ENCODE peak calls at places on chromosomes 4 and X, in eight cellular contexts. X is HCT116, J is HepG2, P is H1, M is endothelial cell of umbilical vein, H is GM23338, I is K562, F is GM12878. Y is an unnamed sample.

GRCh38 chr4:140662082-140662869 is 93.5 kb upstream of the UCP1 start:
- DNase-seq in X (no peak), J (peak), P (no peak), M (no peak), H (no peak), I (no peak), F (no peak), Y (no peak)

GRCh38 chr4:53601251-53601764 is 10.0 kb upstream of the LNX1 start:
- DNase-seq in X (no peak), J (peak), P (peak), M (peak), H (peak), I (peak), F (no peak), Y (no peak)

GRCh38 chr4:89712141-89712540 is 124.8 kb downstream of the SNCA start:
- DNase-seq in X (no peak), J (no peak), P (no peak), M (peak), H (no peak), I (no peak), F (no peak), Y (peak)

GRCh38 chrX:19728083-19728648 is 159.2 kb downstream of the SH3KBP1 start:
- DNase-seq in X (no peak), J (no peak), P (no peak), M (no peak), H (no peak), I (no peak), F (no peak), Y (no peak)

GRCh38 chr4:168486961-168487820 is 6.9 kb upstream of the DDX60L start:
- DNase-seq in X (peak), J (no peak), P (no peak), M (no peak), H (no peak), I (no peak), F (no peak), Y (no peak)

GRCh38 chr4:12932203-12932788 is 551.8 kb downstream of the RAB28 start:
- DNase-seq in X (no peak), J (no peak), P (no peak), M (no peak), H (no peak), I (no peak), F (no peak), Y (no peak)

GRCh38 chr4:71186566-71187398 is 152.0 kb upstream of the SLC4A4 start:
- DNase-seq in X (no peak), J (no peak), P (no peak), M (peak), H (peak), I (no peak), F (no peak), Y (no peak)

GRCh38 chr4:1039493-1040343 is 28.3 kb downstream of the FGFRL1 start:
- DNase-seq in X (no peak), J (no peak), P (no peak), M (no peak), H (no peak), I (peak), F (no peak), Y (no peak)

GRCh38 chr4:185201983-185202962 is 1.5 kb downstream of the CFAP97 start:
- DNase-seq in X (no peak), J (peak), P (no peak), M (peak), H (peak), I (peak), F (no peak), Y (no peak)

GRCh38 chrX:94400488-94400887 is 726.5 kb downstream of the FAM133A start:
- DNase-seq in X (no peak), J (peak), P (peak), M (no peak), H (peak), I (no peak), F (peak), Y (no peak)

GRCh38 chrX:48831136-48831908 is 4.1 kb downstream of the PCSK1N start:
- DNase-seq in X (no peak), J (no peak), P (no peak), M (no peak), H (peak), I (no peak), F (no peak), Y (no peak)

GRCh38 chrX:48833531-48834138 is 1.8 kb downstream of the PCSK1N start:
- DNase-seq in X (no peak), J (peak), P (no peak), M (no peak), H (no peak), I (no peak), F (no peak), Y (no peak)

GRCh38 chrX:48834383-48834709 is 1.1 kb downstream of the PCSK1N start:
- DNase-seq in X (no peak), J (no peak), P (no peak), M (no peak), H (no peak), I (no peak), F (no peak), Y (no peak)

GRCh38 chrX:48829016-48829735 is 2.9 kb downstream of the ERAS start:
- DNase-seq in X (no peak), J (no peak), P (no peak), M (no peak), H (no peak), I (no peak), F (no peak), Y (no peak)

DNA sequence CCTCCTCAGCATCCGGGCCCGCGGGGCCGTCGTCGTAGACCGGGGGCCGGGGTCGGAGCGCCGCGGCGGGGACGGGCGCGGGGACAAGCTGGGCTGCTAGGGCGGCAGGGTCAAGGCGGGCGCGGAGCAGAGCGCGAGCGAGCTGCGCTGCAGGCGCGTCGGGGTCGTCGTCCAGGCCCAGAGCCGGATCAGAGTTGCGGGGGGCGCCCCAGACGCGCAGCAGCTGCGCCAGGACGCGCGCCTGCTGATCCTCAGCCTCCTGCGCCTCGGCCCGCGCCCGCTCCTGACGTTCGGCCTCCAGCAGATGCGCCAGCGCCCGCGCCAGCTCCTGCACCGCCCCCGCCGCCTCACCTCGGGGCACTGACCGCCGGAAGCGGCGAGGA is 3.5 kb downstream of the PCSK1N start:
- DNase-seq in X (no peak), J (no peak), P (no peak), M (no peak), H (peak), I (no peak), F (no peak), Y (no peak)
- TF ChIP-seq EZH2 in X (no peak), J (no peak), P (peak), M (peak), H (no peak), I (no peak), F (no peak), Y (no peak)

GRCh38 chrX:53261573-53261972 is 19.8 kb downstream of the IQSEC2 start:
- DNase-seq in X (no peak), J (no peak), P (no peak), M (no peak), H (no peak), I (no peak), F (no peak), Y (no peak)

GRCh38 chrX:53262189-53262917 is 19.0 kb downstream of the IQSEC2 start:
- DNase-seq in X (no peak), J (no peak), P (no peak), M (no peak), H (no peak), I (no peak), F (no peak), Y (no peak)

GRCh38 chrX:53262918-53263394 is 18.4 kb downstream of the IQSEC2 start:
- DNase-seq in X (peak), J (no peak), P (no peak), M (peak), H (no peak), I (peak), F (no peak), Y (no peak)

GRCh38 chrX:53265771-53266170 is 15.6 kb downstream of the IQSEC2 start:
- DNase-seq in X (no peak), J (no peak), P (no peak), M (no peak), H (no peak), I (no peak), F (no peak), Y (peak)

GRCh38 chrX:53263597-53264094 is 17.7 kb downstream of the IQSEC2 start:
- DNase-seq in X (peak), J (no peak), P (no peak), M (peak), H (no peak), I (peak), F (no peak), Y (no peak)
- TF ChIP-seq POLR2AphosphoS5 in X (no peak), J (no peak), P (no peak), M (no peak), H (no peak), I (no peak), F (no peak), Y (no peak)

GRCh38 chrX:137032378-137032694 is 1.5 kb downstream of the GPR101 start:
- DNase-seq in X (no peak), J (no peak), P (no peak), M (no peak), H (no peak), I (no peak), F (no peak), Y (no peak)
- TF ChIP-seq EZH2 in X (no peak), J (no peak), P (peak), M (no peak), H (no peak), I (no peak), F (no peak), Y (no peak)

DNA sequence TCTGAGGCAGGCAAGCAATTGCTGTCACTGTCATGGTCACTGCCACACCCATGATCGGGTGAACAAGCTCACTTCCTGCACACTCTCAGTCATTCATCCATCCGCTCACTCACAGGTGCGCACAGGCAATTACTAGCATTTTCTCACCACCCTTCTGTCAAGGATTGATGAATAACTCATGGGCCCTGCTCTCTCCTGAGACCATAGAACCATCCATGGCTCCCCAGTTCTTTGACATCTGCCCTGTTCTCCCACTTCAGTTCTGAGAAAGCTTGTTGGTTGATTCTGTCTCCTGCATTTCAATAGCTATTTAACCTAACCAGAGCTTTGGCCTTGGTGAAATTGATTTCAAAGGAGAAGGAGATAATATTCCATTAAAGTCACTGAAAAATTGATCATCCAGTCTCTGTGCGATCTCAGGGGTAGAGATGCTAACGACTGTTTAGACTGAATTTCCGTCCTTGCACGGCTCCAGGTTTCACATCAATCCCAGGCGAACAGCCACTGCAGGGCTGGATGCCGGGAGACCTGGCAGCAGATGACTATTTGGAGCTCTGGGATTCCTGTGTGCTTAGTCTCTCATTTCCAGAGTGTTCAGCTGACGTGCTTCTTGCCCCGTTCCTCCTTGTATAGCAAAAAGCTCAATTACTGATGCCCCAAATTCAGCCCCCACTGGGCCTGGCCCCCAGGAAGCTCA is 36.8 kb upstream of the ADRA2C start:
- DNase-seq in X (no peak), J (no peak), P (no peak), M (no peak), H (no peak), I (no peak), F (no peak), Y (no peak)
- TF ChIP-seq POLR2AphosphoS5 in X (no peak), J (no peak), P (no peak), M (no peak), H (no peak), I (no peak), F (no peak), Y (no peak)

DNA sequence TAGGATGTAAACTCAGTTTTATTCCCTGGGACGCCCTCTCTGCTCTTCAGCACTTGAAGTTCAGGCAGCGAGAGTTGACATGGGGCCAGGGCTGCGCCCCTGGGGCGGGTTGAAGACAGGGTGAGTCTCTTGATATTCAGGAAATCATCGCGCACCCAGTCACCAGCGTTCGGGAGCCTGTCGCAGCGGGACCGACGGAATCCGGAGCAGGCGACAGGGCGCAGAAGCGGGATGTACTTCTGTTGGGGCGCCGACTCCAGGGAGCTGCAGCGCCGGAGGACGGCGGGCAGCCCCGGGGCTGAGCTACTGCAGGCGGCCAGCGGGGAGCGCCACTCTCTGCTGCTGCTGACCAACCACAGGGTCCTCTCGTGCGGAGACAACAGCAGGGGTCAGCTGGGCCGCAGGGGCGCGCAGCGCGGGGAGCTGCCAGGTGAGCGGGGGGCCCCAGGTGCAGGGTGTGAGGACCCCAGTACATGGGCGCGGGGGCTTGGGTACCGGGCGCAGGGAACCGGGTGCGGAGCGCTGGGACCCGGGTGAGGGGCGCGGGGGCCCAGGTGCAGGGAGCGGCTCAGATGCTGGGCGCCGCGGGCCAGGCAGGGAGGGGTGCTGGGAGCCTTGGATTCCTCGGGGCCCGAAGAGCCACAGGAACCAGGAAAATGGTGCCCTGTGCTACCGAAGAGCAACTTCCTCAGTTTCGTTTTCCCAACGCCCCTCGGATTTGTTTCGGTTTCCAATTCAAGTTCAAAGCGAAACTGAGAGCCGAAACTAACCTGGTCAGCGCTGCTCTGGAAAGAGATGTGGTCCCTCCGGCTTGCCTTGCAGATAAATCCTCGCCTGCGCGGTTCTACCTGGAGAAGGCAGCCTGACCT is at the start of gene HERC6:
- DNase-seq in X (peak), J (peak), P (peak), M (peak), H (peak), I (peak), F (peak), Y (no peak)
- TF ChIP-seq EZH2 in X (no peak), J (no peak), P (no peak), M (no peak), H (no peak), I (no peak), F (no peak), Y (no peak)

GRCh38 chrX:107627792-107628661 is at the start of gene PRPS1:
- DNase-seq in X (peak), J (peak), P (peak), M (peak), H (peak), I (peak), F (peak), Y (peak)
- TF ChIP-seq POLR2AphosphoS5 in X (peak), J (peak), P (peak), M (peak), H (peak), I (peak), F (peak), Y (peak)

DNA sequence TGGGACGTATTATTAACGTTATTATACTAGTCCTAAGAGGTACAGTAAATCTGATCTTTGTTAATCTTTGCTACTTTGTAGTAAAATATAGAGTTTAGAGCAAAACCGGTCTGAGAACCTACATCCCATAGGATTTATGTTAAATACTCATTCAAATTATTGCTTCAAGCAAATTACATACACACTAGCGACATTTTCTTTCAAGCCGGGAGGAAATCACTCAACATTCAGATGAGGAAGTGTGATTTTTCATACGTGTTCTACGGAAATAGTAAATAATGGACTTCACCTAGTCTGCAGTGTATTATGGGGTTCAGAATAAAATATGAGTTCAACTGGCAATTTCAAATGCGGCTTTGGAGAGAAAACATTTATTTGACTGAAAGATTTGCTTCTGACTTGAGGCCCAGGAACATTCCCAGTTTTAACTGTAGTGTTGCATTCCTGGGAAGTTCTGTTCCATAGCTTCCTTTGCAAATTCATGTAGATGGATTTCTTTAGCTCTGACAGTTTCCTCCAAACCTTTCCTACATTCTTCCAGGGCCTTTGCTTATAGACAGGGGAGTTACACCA is 5.2 kb upstream of the HAND2 start:
- DNase-seq in X (no peak), J (no peak), P (no peak), M (no peak), H (no peak), I (no peak), F (no peak), Y (no peak)
- TF ChIP-seq EZH2 in X (no peak), J (no peak), P (peak), M (no peak), H (peak), I (no peak), F (no peak), Y (no peak)

DNA sequence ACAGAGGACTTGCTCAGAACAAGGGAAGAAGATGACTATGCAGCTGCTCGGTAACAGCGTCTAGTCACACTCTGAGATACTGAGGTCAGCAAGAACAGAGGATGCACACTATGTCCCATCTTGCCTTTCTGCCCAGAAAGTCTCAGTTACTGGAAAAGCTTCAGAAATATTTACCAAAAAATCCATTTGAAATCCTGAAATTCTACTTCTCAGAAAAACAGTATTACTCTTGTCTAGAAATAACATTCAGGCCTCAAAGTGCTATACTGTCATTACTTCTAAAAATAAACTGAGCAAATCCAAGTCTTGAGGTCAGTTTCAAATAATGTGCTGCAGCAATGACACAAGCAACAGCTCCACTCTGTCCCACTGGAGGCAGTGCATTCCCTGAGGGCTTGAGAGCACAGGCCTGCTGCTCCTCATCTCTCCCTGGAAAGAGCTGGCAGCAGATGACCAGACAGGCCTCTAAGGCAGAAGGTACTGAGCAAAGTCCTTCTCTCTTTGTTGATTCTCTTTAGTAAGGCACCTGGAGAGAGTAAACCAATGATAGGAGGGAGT is 76.9 kb downstream of the CAMK2D start:
- DNase-seq in X (no peak), J (peak), P (no peak), M (no peak), H (peak), I (no peak), F (no peak), Y (no peak)
- TF ChIP-seq POLR2AphosphoS5 in X (no peak), J (no peak), P (no peak), M (no peak), H (no peak), I (no peak), F (no peak), Y (no peak)

DNA sequence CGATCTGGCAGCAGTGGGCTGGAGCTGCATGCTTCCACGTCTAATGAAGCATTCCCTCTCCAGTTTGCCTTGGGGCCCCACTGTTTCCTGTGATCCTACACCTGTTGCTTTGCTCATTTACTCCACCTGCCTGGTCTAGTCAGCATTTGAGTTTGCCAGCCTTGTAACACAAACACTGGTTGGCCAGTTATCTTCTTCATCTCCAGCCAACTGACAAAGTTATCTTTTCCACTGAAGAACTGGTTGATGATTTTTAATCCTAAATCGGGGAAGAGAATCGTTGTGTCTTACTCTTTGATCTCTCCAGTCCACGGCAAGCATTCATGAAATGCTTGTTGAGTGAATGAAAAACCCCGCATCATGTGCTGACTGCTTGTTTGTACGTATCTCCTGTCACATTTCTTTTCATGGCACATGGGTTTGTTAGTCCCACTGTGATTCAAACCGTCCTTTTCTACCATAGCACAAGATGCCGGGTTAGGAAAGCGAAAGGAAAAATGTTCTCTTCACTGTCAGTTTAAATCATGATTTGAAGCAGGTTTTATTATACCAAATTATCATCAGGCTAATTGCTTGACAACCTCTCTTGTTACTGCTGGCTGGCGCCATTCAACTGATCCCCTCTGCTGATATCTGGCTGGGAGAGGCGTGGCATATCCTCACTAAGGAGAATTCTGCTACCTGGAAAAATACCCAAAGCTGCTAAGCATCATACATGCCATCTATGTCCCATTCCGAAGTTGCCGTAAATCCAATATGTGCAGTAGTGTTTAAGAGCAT is 144.8 kb downstream of the SHROOM3 start:
- DNase-seq in X (no peak), J (no peak), P (no peak), M (no peak), H (peak), I (no peak), F (no peak), Y (no peak)
- TF ChIP-seq EZH2 in X (no peak), J (no peak), P (no peak), M (no peak), H (no peak), I (no peak), F (no peak), Y (no peak)